ENCODE peak calls at places on chromosomes 12 and 14, in five cellular contexts. V, D, I, A and O are unnamed samples.

GRCh38 chr12:62781136-62781880 is 153.6 kb downstream of the PPM1H start:
- DNase-seq in V (no peak), D (no peak), I (no peak), A (no peak), O (no peak)

GRCh38 chr14:40987481-40987880 is 619.2 kb upstream of the LRFN5 start:
- DNase-seq in V (no peak), D (no peak), I (no peak), A (no peak), O (peak; percentile 39)

GRCh38 chr12:104986022-104986941 is at the start of gene NOPCHAP1:
- DNase-seq in V (peak; percentile 52), D (peak; percentile 96), I (peak; percentile 82), A (peak; percentile 75), O (peak; percentile 91)

GRCh38 chr14:22319526-22320352 is 269.3 kb downstream of the DAD1 start:
- DNase-seq in V (no peak), D (peak; percentile 20), I (no peak), A (peak; percentile 61), O (peak; percentile 62)

GRCh38 chr14:56632192-56632591 is 52.6 kb downstream of the TMEM260 start:
- DNase-seq in V (no peak), D (no peak), I (no peak), A (no peak), O (no peak)

GRCh38 chr12:66232258-66232657 is 43.2 kb downstream of the IRAK3 start:
- DNase-seq in V (no peak), D (no peak), I (no peak), A (no peak), O (no peak)

GRCh38 chr14:89015016-89015415 is 190.6 kb downstream of the TTC8 start:
- DNase-seq in V (no peak), D (no peak), I (no peak), A (no peak), O (peak; percentile 25)

GRCh38 chr12:121872546-121873223 is 14.0 kb upstream of the HPD start:
- DNase-seq in V (peak; percentile 47), D (peak; percentile 42), I (no peak), A (peak; percentile 99), O (peak; percentile 74)

GRCh38 chr12:99281277-99281676 is 366.3 kb upstream of the GARIN6 start:
- DNase-seq in V (peak; percentile 15), D (no peak), I (no peak), A (no peak), O (peak; percentile 25)

GRCh38 chr12:112992541-112993398 is 14.5 kb downstream of the OAS2 start:
- DNase-seq in V (peak; percentile 52), D (peak; percentile 80), I (peak; percentile 54), A (peak; percentile 53), O (peak; percentile 78)

GRCh38 chr12:50981319-50982239 is 29.2 kb downstream of the HIGD1C start:
- DNase-seq in V (no peak), D (no peak), I (no peak), A (no peak), O (peak; percentile 40)

GRCh38 chr14:99256483-99256874 is 15.5 kb downstream of the BCL11B start:
- DNase-seq in V (no peak), D (no peak), I (no peak), A (no peak), O (no peak)

GRCh38 chr12:108568653-108569154 is 6.3 kb downstream of the ISCU start:
- DNase-seq in V (no peak), D (no peak), I (peak; percentile 62), A (no peak), O (no peak)

GRCh38 chr12:124520258-124520657 is 47.2 kb downstream of the NCOR2 start:
- DNase-seq in V (no peak), D (peak; percentile 72), I (no peak), A (peak; percentile 29), O (peak; percentile 94)

DNA sequence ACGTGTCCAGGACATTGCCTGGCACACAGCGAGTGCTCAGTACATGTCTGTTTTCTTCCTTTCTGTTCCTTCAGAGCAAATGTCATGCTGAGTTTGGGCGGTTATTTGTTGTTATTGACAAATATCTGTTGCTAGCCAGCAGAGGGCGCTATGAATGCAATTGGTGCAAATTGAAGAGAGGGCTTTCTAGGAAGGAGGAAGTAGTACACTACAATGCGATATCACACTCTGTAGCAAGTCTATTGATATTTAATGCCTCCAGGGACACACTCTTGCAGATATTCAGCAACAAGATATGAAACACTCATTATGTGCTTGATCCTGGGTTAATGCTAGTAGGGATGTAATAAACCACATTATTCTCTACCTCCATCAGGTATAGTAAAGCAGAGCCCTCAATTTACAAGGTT is 267.3 kb upstream of the SRRM4 start:
- DNase-seq in V (no peak), D (no peak), I (no peak), A (no peak), O (peak; percentile 1)
- TF ChIP-seq CTCF in V (no peak), D (peak; percentile 36), I (no peak), A (no peak), O (no peak)

DNA sequence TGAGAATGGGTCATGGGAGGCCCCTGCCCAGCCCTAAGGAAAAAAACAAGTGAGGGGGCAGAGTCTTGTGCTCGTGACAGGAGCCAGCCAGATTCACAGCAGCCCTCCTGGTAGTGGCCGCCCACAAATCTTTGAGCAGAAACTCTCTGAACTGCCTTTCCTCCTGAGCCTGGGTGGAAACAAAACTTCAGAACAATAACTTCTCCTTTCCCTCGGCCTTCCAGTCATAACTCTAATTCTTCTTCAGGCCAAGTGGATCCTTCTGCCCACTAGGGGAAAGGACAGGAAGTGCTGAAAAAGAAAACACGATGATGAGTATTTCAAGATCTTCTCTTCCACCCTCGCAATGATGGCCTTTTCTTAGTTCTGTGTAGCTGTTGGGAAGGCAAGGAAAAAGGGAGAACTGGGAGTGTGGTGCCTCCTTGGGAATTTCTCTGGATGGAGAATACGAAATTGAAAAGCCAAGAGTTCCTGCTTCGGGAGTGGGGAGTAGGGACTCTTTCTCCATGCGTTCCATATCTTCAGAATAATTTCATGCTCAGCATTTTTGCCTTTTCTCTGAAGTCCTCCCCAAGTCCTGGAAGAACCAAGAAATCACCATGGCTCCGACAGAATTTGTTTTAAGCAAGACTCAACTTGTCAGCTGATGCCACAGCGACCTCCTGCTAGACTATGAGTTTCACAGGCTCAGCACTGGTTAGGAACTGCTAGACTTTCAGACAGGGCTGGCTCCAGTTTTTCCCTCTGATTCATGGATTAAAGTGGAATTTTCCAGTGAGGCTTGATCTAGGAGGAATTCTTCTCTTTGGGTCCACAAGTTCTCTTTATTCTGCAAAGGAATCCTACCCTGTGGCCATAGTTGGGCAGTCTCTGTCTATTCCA is 188.9 kb downstream of the CAND1 start:
- DNase-seq in V (no peak), D (no peak), I (no peak), A (no peak), O (peak; percentile 13)
- TF ChIP-seq CTCF in V (peak; percentile 30), D (no peak), I (peak; percentile 27), A (no peak), O (no peak)

GRCh38 chr14:23793532-23793931 is 157.4 kb downstream of the DHRS2 start:
- DNase-seq in V (no peak), D (no peak), I (no peak), A (no peak), O (no peak)

GRCh38 chr14:23787436-23787835 is 151.3 kb downstream of the DHRS2 start:
- DNase-seq in V (no peak), D (no peak), I (no peak), A (no peak), O (no peak)

GRCh38 chr14:23789696-23790095 is 153.5 kb downstream of the DHRS2 start:
- DNase-seq in V (no peak), D (no peak), I (no peak), A (no peak), O (no peak)
- TF ChIP-seq CTCF in V (no peak), D (no peak), I (no peak), A (no peak), O (no peak)

DNA sequence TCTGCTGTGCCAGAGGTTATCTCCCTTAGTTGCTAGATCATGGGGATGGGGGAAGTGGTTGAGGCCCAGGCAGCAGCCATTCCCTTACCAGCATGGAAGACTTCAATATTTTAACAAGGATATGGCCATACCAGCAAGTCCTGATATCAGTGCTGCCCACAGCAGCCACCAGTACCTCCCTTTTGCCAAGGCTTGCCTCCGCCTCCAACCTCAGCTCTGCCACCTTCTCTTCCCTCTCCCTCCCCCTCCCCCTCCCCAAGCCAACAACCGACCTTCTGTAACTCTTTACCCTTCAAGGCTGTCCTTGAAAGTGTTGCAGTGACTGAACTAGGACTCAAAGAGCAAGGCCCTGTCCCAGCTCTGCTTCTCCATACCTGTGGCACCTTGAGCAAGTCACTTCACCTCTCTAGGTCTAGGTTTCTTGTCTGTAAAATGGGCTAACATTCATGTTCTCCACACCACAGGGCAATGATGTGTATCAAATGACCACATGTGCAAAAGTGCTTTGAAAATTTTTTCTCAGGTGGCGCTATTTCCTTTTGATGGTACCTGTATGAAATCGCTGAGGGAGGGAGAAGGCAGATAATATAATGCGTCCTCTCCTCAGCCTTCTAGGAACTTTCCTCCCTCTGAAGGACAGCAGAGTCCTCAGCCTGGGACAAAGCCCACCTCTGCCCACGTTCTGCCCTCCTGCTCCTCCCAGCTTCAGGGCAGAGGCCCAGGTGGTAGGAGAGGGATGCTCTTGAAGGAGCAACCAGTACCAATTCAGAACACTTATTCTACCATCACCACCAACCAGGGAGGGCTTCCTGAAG is 14.7 kb downstream of the PLEKHG6 start:
- DNase-seq in V (no peak), D (no peak), I (no peak), A (no peak), O (no peak)
- TF ChIP-seq CTCF in V (no peak), D (no peak), I (no peak), A (no peak), O (no peak)

GRCh38 chr12:18250313-18250916 is 10.9 kb upstream of the PIK3C2G start:
- DNase-seq in V (peak; percentile 76), D (peak; percentile 25), I (no peak), A (peak; percentile 76), O (peak; percentile 73)
- TF ChIP-seq CTCF in V (peak; percentile 62), D (peak; percentile 50), I (no peak), A (peak; percentile 78), O (peak; percentile 56)